ENCODE peak calls at places on chromosome 5, in six cellular contexts. C, D, I, G, O and L are unnamed samples.

GRCh38 chr5:119033135-119033534 is 37.8 kb upstream of the DMXL1 start:
- ATAC-seq in C (no peak), D (no peak), I (no peak), G (no peak), O (no peak), L (no peak)

GRCh38 chr5:107699425-107699824 is 28.7 kb upstream of the EFNA5 start:
- ATAC-seq in C (no peak), D (no peak), I (no peak), G (no peak), O (no peak), L (no peak)

GRCh38 chr5:75081510-75081909 is 29.2 kb upstream of the GCNT4 start:
- ATAC-seq in C (no peak), D (no peak), I (no peak), G (no peak), O (no peak), L (no peak)

GRCh38 chr5:53405396-53405795 is 75.0 kb upstream of the FST start:
- ATAC-seq in C (no peak), D (no peak), I (no peak), G (no peak), O (no peak), L (no peak)

GRCh38 chr5:67065697-67066096 is 130.9 kb downstream of the CD180 start:
- ATAC-seq in C (no peak), D (no peak), I (no peak), G (no peak), O (no peak), L (no peak)

GRCh38 chr5:82325155-82325554 is 47.0 kb upstream of the RPS23 start:
- ATAC-seq in C (no peak), D (no peak), I (no peak), G (no peak), O (no peak), L (no peak)

GRCh38 chr5:36240779-36241635 is 718 bp downstream of the NADK2 start:
- ATAC-seq in C (peak; percentile 63), D (peak; percentile 66), I (peak; percentile 60), G (peak; percentile 83), O (peak; percentile 53), L (peak; percentile 29)

GRCh38 chr5:54443264-54443663 is 12.2 kb upstream of the HSPB3 start:
- ATAC-seq in C (peak; percentile 73), D (no peak), I (no peak), G (peak; percentile 67), O (no peak), L (no peak)

GRCh38 chr5:122702524-122702875 is 72.4 kb upstream of the SNX2 start:
- ATAC-seq in C (peak; percentile 62), D (no peak), I (no peak), G (no peak), O (no peak), L (no peak)

GRCh38 chr5:157544623-157544989 is 31.0 kb downstream of the ADAM19 start:
- ATAC-seq in C (no peak), D (no peak), I (no peak), G (peak; percentile 31), O (no peak), L (no peak)

GRCh38 chr5:172658869-172659513 is 17.9 kb downstream of the NEURL1B start:
- ATAC-seq in C (no peak), D (peak; percentile 45), I (peak; percentile 35), G (no peak), O (no peak), L (peak; percentile 52)

GRCh38 chr5:102807878-102808502 is 52.9 kb downstream of the PAM start:
- ATAC-seq in C (no peak), D (no peak), I (no peak), G (no peak), O (no peak), L (no peak)

GRCh38 chr5:107601076-107601475 is 69.7 kb downstream of the EFNA5 start:
- ATAC-seq in C (no peak), D (no peak), I (no peak), G (no peak), O (no peak), L (no peak)

GRCh38 chr5:61330879-61331406 is 1.1 kb upstream of the ZSWIM6 start:
- ATAC-seq in C (peak; percentile 45), D (peak; percentile 74), I (peak; percentile 62), G (peak; percentile 4), O (peak; percentile 67), L (peak; percentile 33)

DNA sequence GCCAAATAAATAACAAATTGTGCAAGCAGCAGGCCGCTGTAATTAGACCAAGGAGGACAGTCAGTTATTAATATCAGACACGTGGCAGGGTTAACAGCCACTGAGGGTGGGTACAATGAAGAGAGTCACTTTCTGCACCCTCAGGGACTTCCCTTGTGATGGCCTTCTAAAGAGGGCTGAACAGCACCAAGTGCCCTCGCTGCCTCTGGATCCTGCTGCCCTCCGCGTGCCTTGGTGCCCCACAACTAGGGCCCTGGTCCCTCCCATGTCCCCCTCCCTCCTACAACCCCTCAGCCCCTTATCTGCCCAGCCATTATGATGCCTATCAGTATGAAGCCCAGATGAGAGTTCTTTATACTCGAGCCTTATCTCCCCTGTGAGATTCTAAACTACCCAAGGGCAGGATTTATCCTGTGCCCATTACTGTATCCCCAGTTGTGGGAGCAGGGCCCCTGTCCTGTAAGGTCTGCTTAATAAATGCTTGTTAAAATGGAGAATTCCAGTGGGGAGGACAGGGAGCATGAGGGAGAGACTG is 37.3 kb downstream of the PCDH1 start:
- ATAC-seq in C (no peak), D (no peak), I (peak; percentile 6), G (no peak), O (no peak), L (no peak)
- TF ChIP-seq POLR2AphosphoS5 in C (no peak), D (no peak), I (no peak), G (no peak), O (no peak), L (no peak)

DNA sequence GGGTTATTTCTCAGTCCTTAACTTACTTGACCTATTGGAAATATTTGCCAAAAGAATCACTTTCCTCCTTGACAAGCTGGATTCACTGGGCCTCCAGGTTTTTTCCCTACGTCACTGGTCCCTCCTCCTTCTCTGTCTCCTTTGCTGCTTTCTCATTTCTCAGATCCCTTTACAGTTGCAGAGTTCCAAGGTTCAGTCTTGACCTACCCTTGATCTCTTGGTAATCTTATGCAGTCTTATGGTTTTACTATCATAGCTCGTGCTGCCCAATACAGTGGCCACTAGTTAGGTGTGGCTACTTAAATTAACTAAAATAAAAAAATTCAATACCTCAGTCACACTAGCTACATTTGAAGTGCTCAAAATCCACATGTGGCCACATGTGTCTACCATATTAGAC is 11.4 kb downstream of the SLC38A9 start:
- ATAC-seq in C (no peak), D (no peak), I (no peak), G (no peak), O (no peak), L (no peak)
- TF ChIP-seq CTCF in C (no peak), D (no peak), I (no peak), G (no peak), O (no peak), L (no peak)

GRCh38 chr5:14250094-14250777 is 107.1 kb downstream of the TRIO start:
- ATAC-seq in C (peak; percentile 20), D (peak; percentile 72), I (peak; percentile 83), G (peak; percentile 92), O (peak; percentile 51), L (peak; percentile 95)
- TF ChIP-seq POLR2AphosphoS5 in C (no peak), D (no peak), I (no peak), G (no peak), O (no peak), L (peak; percentile 62)

DNA sequence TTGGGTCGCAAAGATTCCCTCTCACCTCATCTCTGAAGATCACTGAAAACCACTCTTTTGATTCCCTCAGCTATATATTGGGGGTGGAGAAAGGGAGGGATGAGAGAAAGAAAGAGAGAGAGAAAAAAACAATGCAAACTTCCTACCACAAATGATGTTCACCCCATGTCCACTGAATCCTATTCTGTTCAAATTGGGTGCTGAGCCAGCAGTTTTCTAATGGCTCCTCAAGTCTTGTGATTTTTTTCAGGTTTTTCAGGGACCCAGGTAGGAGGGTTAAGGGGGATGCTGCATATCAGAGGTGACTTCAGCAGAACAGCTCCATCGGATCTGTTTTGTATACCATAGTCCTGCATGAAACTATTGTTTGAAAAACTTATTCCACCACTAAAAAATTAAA is 95.9 kb downstream of the SH3TC2 start:
- ATAC-seq in C (no peak), D (no peak), I (no peak), G (no peak), O (no peak), L (no peak)
- TF ChIP-seq CTCF in C (no peak), D (no peak), I (no peak), G (no peak), O (no peak), L (no peak)

DNA sequence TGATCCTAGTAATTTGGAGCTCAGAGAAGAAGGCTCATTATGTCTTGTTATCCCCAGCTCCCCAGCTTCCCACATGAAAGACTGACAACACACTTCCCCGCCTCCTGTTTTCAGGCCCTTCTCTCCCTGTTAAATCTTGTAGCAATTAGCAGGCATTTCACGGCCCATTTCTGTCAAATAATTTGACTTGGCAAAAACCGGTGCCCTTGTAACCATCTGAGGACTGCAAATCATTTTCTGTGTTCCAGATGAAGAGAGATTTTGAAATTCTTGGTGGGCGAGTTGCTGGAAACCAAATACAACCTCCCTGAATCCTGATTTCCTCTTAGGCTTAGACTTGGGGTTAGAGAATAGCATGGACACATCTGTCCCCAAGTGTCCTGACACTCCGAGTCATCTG is 109.7 kb downstream of the MSX2 start:
- ATAC-seq in C (no peak), D (no peak), I (no peak), G (no peak), O (no peak), L (no peak)
- TF ChIP-seq POLR2AphosphoS5 in C (no peak), D (no peak), I (no peak), G (no peak), O (no peak), L (no peak)

GRCh38 chr5:34886718-34887117 is 28.6 kb downstream of the RAD1 start:
- ATAC-seq in C (no peak), D (no peak), I (no peak), G (peak; percentile 25), O (no peak), L (no peak)
- TF ChIP-seq CTCF in C (no peak), D (no peak), I (no peak), G (no peak), O (no peak), L (no peak)

DNA sequence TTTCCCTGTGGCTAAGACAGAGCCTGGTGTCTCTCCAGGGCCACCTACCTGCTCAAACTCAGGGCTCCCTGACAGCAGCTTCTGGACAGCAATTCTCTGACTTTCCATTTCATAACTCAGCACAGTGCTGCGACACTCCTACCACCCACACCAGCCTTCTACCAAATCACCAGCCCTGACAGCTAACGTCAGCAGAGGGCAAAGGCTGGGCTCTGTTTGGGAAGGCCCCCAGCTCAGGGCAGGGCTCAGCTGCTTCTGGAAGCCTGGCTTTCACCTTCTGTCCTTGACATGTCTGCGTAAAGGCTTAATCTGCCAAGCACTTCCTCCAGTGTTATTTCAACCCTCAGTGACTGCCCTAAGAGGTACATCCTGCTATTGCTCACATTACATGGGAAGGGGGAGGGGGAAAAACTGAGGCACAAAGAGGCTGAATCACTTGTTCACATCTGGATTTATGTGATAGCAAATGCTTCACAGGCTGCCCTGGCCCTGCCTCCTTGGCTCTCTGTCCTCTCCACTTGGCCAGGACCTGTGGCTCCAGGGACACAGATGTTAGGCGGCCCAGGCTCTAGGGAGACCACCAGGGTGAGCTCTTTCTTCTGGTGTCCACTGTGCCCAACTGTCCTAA is 102.5 kb upstream of the PANK3 start:
- ATAC-seq in C (peak; percentile 49), D (peak; percentile 50), I (no peak), G (peak; percentile 53), O (peak; percentile 83), L (peak; percentile 44)
- TF ChIP-seq POLR2AphosphoS5 in C (no peak), D (peak; percentile 30), I (no peak), G (no peak), O (no peak), L (peak; percentile 61)

DNA sequence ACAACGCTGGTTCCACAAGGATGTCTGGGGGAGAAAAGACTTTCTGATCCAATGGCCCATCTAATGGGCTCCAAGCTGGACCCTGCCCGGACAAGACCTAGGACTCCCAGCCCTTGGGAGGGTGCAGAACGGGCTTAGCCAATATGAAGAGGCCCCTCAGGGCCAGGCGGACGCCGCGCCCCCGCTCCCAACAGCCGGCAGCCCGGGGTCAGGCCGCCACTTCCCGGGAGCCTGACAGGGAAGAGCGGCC is 493 bp downstream of the P4HA2 start:
- ATAC-seq in C (no peak), D (no peak), I (no peak), G (no peak), O (no peak), L (no peak)
- TF ChIP-seq CTCF in C (no peak), D (no peak), I (no peak), G (no peak), O (peak; percentile 12), L (no peak)